ENCODE peak calls at places on chromosomes 4 and X, in ten cellular contexts. K is HFFc6; I is A549; T is cardiac fibroblast; M is left colon; H is dorsolateral prefrontal cortex; R is aorta; L is stimulated activated CD4-positive, alpha-beta T cell treated with anti-CD3 and anti-CD28 coated beads, Interleukin-12 subunit alpha, Interleukin-12 subunit beta, amount 100 ng/mL, for 4 hours; V is brain microvascular endothelial cell; X is left ventricle myocardium inferior. D is an unnamed sample.

GRCh38 chr4:112748352-112748900 is 111.5 kb downstream of the LARP7 start:
- DNase-seq in X (no peak), M (no peak), V (no peak), H (no peak), I (no peak), R (no peak), L (no peak), K (no peak), T (no peak), D (no peak)

GRCh38 chrX:13808865-13809264 is 8.0 kb downstream of the GPM6B start:
- DNase-seq in I (no peak), T (no peak), L (no peak), H (no peak), K (no peak), R (no peak), X (no peak), V (no peak), M (no peak), D (no peak)

GRCh38 chr4:161581262-161581661 is 582.5 kb downstream of the FSTL5 start:
- DNase-seq in X (no peak), K (no peak), V (no peak), H (no peak), I (no peak), M (no peak), T (peak), R (no peak), L (no peak), D (no peak)

GRCh38 chr4:88592600-88593448 is 544 bp downstream of the HERC3 start:
- DNase-seq in X (peak), L (peak), I (peak), V (peak), M (peak), T (peak), R (peak), H (peak), K (peak), D (peak)

GRCh38 chr4:114597410-114598115 is 1.0 kb upstream of the UGT8 start:
- DNase-seq in I (no peak), V (no peak), M (peak), X (no peak), L (no peak), H (peak), R (no peak), K (no peak), T (no peak), D (no peak)

GRCh38 chrX:48482526-48482925 is 6.5 kb downstream of the FTSJ1 start:
- DNase-seq in I (no peak), H (no peak), V (no peak), L (no peak), T (no peak), K (no peak), R (no peak), M (no peak), X (no peak), D (no peak)

GRCh38 chr4:78322032-78322431 is 229.5 kb upstream of the ANXA3 start:
- DNase-seq in L (no peak), V (no peak), R (no peak), M (no peak), T (no peak), I (no peak), X (no peak), H (no peak), K (no peak), D (no peak)

GRCh38 chrX:136652822-136653723 is 5.1 kb downstream of the CD40LG start:
- DNase-seq in R (no peak), M (no peak), H (no peak), V (no peak), I (no peak), T (peak), K (no peak), L (no peak), X (no peak), D (peak)

GRCh38 chr4:116603096-116603495 is 482.3 kb downstream of the TRAM1L1 start:
- DNase-seq in V (no peak), M (no peak), R (no peak), L (no peak), K (no peak), I (no peak), T (no peak), X (no peak), H (no peak), D (no peak)

GRCh38 chr4:152243890-152244595 is 291.8 kb downstream of the FBXW7 start:
- DNase-seq in L (no peak), V (peak), K (no peak), I (no peak), R (peak), M (no peak), X (peak), H (no peak), T (peak), D (no peak)

GRCh38 chrX:18895157-18895952 is 88.6 kb downstream of the PHKA2 start:
- DNase-seq in X (peak), T (peak), M (no peak), L (no peak), R (peak), H (no peak), V (peak), I (no peak), K (peak), D (no peak)

GRCh38 chr4:145605941-145606340 is 13.2 kb upstream of the MMAA start:
- DNase-seq in V (no peak), T (no peak), R (no peak), H (no peak), L (no peak), M (no peak), K (no peak), I (no peak), X (no peak), D (no peak)

GRCh38 chrX:151596282-151596681 is 32.8 kb downstream of the PASD1 start:
- DNase-seq in M (no peak), T (no peak), L (no peak), V (no peak), K (no peak), H (no peak), R (no peak), X (no peak), I (no peak), D (no peak)

GRCh38 chr4:139886798-139887197 is 221.2 kb downstream of the MGST2 start:
- DNase-seq in T (no peak), K (no peak), L (no peak), V (no peak), X (no peak), R (no peak), M (no peak), I (no peak), H (no peak), D (no peak)

GRCh38 chrX:22575161-22575845 is 302.6 kb downstream of the CBLL2 start:
- DNase-seq in L (no peak), H (no peak), M (no peak), T (peak), I (no peak), K (no peak), X (no peak), R (no peak), V (peak), D (no peak)

GRCh38 chr4:74330295-74330750 is 22.1 kb downstream of the EPGN start:
- DNase-seq in K (no peak), I (no peak), X (no peak), T (peak), L (no peak), M (no peak), R (no peak), V (no peak), H (no peak), D (no peak)

GRCh38 chr4:153535735-153536494 is 69.8 kb downstream of the TMEM131L start:
- DNase-seq in K (peak), T (peak), I (no peak), M (no peak), X (no peak), R (no peak), V (no peak), H (no peak), L (no peak), D (no peak)

GRCh38 chr4:40940764-40941163 is 191.0 kb downstream of the NSUN7 start:
- DNase-seq in L (no peak), R (no peak), T (peak), M (no peak), I (no peak), X (no peak), V (no peak), H (no peak), K (no peak), D (no peak)

GRCh38 chr4:107317596-107317995 is 281.5 kb upstream of the DKK2 start:
- DNase-seq in T (no peak), V (no peak), H (no peak), I (no peak), X (no peak), M (no peak), K (no peak), R (no peak), L (no peak), D (no peak)

D was measured in stimulated activated naive CD4-positive, alpha-beta T cell treated with Interleukin-2 at 50 U/mL for 16 hours.